ENCODE peak calls at places on chromosome 12, in ten cellular contexts. E, V, K, A, O, G, U, C, Z and B are unnamed samples.
A peak's percentile ranks its signal among the peaks of the same experiment; 100 is the strongest.

GRCh38 chr12:46367351-46368029 is 5.1 kb downstream of the SLC38A2 start:
- DNase-seq in E (no peak), V (no peak), K (no peak), A (no peak), O (no peak), G (no peak), U (no peak), C (no peak), Z (no peak), B (no peak)

GRCh38 chr12:83179999-83180398 is 493.3 kb downstream of the TMTC2 start:
- DNase-seq in E (no peak), V (no peak), K (no peak), A (no peak), O (no peak), G (no peak), U (no peak), C (no peak), Z (no peak), B (no peak)

GRCh38 chr12:3905664-3906063 is 32.5 kb upstream of the PARP11 start:
- DNase-seq in E (no peak), V (no peak), K (no peak), A (no peak), O (no peak), G (no peak), U (no peak), C (no peak), Z (no peak), B (no peak)

GRCh38 chr12:107247650-107248049 is 154.3 kb upstream of the CRY1 start:
- DNase-seq in E (no peak), V (no peak), K (no peak), A (no peak), O (no peak), G (no peak), U (no peak), C (no peak), Z (no peak), B (no peak)

GRCh38 chr12:100576311-100577036 is 3.0 kb downstream of the GAS2L3 start:
- DNase-seq in E (no peak), V (peak; percentile 67), K (peak; percentile 58), A (no peak), O (peak; percentile 78), G (no peak), U (peak; percentile 68), C (no peak), Z (no peak), B (peak; percentile 51)

GRCh38 chr12:125639826-125640225 is 574.6 kb downstream of the AACS start:
- DNase-seq in E (no peak), V (no peak), K (no peak), A (no peak), O (no peak), G (no peak), U (no peak), C (no peak), Z (no peak), B (no peak)

GRCh38 chr12:120735181-120735580 is 9.6 kb downstream of the ACADS start:
- DNase-seq in E (no peak), V (no peak), K (no peak), A (no peak), O (no peak), G (no peak), U (no peak), C (no peak), Z (no peak), B (no peak)

GRCh38 chr12:66555113-66555512 is 123.8 kb downstream of the GRIP1 start:
- DNase-seq in E (no peak), V (no peak), K (no peak), A (no peak), O (no peak), G (no peak), U (no peak), C (no peak), Z (no peak), B (no peak)

GRCh38 chr12:4743046-4743445 is 22.8 kb downstream of the GALNT8 start:
- DNase-seq in E (no peak), V (no peak), K (no peak), A (no peak), O (no peak), G (no peak), U (no peak), C (peak; percentile 29), Z (no peak), B (no peak)

GRCh38 chr12:103273645-103274044 is 222.1 kb downstream of the C12orf42 start:
- DNase-seq in E (no peak), V (no peak), K (no peak), A (no peak), O (no peak), G (no peak), U (no peak), C (no peak), Z (no peak), B (no peak)

GRCh38 chr12:6981152-6982052 is 10.7 kb downstream of the EMG1 start:
- DNase-seq in E (no peak), V (no peak), K (no peak), A (no peak), O (no peak), G (no peak), U (no peak), C (no peak), Z (no peak), B (no peak)